ENCODE peak calls at places on chromosomes 16 and 17, in six cellular contexts. P is H1, B is K562, W is GM12878, T is HCT116, D is HepG2. U is an unnamed sample.
A peak's percentile ranks its signal among the peaks of the same experiment; 100 is the strongest.

GRCh38 chr16:3656491-3657468 is 2.3 kb downstream of the DNASE1 start:
- DNase-seq in P (no peak), B (no peak), W (no peak), T (no peak), D (no peak), U (peak; percentile 15)

GRCh38 chr17:36095992-36096391 is 6.0 kb upstream of the CCL3 start:
- DNase-seq in P (no peak), B (no peak), W (no peak), T (no peak), D (no peak), U (no peak)

GRCh38 chr17:57600092-57600491 is 145.0 kb downstream of the CCDC182 start:
- DNase-seq in P (no peak), B (no peak), W (no peak), T (no peak), D (no peak), U (no peak)

GRCh38 chr17:3626831-3627565 is 9.1 kb downstream of the SHPK start:
- DNase-seq in P (no peak), B (no peak), W (no peak), T (no peak), D (no peak), U (no peak)

GRCh38 chr17:55157165-55157564 is 107.6 kb upstream of the HLF start:
- DNase-seq in P (no peak), B (no peak), W (no peak), T (no peak), D (peak; percentile 48), U (no peak)

GRCh38 chr16:88878967-88879787 is 12.7 kb upstream of the PABPN1L start:
- DNase-seq in P (no peak), B (no peak), W (no peak), T (no peak), D (no peak), U (no peak)

GRCh38 chr17:48551601-48552452 is 6.9 kb upstream of the HOXB2 start:
- DNase-seq in P (no peak), B (no peak), W (no peak), T (no peak), D (no peak), U (no peak)

GRCh38 chr17:68613739-68614298 is 12.7 kb upstream of the FAM20A start:
- DNase-seq in P (peak; percentile 66), B (peak; percentile 34), W (no peak), T (peak; percentile 62), D (peak; percentile 86), U (peak; percentile 58)

GRCh38 chr17:57050303-57050702 is 34.7 kb upstream of the AKAP1 start:
- DNase-seq in P (no peak), B (peak; percentile 28), W (no peak), T (no peak), D (no peak), U (no peak)

GRCh38 chr16:86354641-86355040 is 155.7 kb upstream of the FOXF1 start:
- DNase-seq in P (no peak), B (no peak), W (no peak), T (no peak), D (no peak), U (no peak)

GRCh38 chr17:18033442-18034099 is 5.4 kb downstream of the ATPAF2 start:
- DNase-seq in P (no peak), B (peak; percentile 53), W (peak; percentile 67), T (peak; percentile 80), D (peak; percentile 83), U (no peak)

GRCh38 chr16:21283521-21284289 is 5.6 kb upstream of the CRYM start:
- DNase-seq in P (peak; percentile 87), B (no peak), W (no peak), T (no peak), D (peak; percentile 51), U (peak; percentile 79)

GRCh38 chr17:73424571-73424970 is 112.8 kb upstream of the CDC42EP4 start:
- DNase-seq in P (no peak), B (no peak), W (no peak), T (no peak), D (no peak), U (no peak)

DNA sequence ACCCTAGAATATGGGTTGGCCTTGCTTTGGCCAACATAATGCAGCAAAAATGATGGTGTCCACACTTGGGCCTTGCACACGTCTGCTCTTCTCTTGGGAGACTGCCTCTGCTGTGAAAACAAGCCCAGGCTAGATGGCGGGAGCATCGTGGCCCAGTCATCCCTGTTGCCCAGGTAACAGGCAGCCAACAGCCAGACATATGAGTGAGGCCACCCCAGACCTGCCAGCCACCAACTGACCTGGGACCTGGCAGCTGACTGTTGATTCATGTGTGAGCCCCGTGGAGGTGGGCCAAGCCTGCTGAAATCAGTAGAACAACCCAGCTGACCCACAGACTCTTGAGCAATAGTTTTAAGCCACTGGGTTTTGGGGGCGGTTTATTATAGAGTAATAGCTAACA is 39.4 kb upstream of the CDH3 start:
- DNase-seq in P (no peak), B (no peak), W (no peak), T (no peak), D (no peak), U (no peak)
- TF ChIP-seq ATF3 in P (no peak), B (no peak), W (no peak), T (no peak), D (no peak), U (no peak)

GRCh38 chr17:14575349-14575966 is 274.6 kb downstream of the HS3ST3B1 start:
- DNase-seq in P (no peak), B (no peak), W (no peak), T (no peak), D (peak; percentile 28), U (no peak)
- TF ChIP-seq ATF3 in P (no peak), B (no peak), W (no peak), T (no peak), D (no peak), U (no peak)

DNA sequence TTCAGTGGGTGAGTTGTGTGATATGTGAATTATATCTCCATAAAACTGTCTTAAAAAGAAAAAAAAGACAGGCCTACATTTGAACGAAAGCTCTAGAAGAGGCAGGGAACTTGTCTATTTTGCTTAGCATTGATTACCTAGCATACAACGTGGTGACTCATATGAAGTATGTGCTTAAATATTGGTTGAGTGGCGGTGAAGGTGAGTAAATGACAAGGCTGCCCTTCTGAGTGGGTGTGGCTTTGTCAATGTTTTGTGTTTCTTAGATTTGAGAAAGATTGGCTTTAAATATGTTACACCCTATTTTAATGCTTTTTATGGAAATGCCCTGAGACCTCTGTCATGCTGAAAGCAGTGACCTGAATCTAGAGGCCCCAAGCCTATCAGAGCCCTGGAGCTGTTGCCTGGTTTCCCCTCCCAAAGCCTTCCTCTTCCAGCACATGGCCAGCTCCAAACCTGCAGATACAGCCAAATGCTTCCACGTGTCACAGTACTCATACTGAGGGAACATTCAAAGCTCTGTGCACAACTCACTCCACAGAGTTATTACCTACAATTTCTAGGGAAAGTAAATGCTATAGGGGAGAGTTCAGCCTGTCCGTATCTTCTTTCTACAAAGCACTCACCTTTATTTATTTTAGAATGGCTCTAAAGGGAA is 260.0 kb downstream of the PHKB start:
- DNase-seq in P (no peak), B (no peak), W (no peak), T (no peak), D (peak; percentile 23), U (no peak)
- TF ChIP-seq ATF3 in P (no peak), B (no peak), W (no peak), T (no peak), D (no peak), U (no peak)

DNA sequence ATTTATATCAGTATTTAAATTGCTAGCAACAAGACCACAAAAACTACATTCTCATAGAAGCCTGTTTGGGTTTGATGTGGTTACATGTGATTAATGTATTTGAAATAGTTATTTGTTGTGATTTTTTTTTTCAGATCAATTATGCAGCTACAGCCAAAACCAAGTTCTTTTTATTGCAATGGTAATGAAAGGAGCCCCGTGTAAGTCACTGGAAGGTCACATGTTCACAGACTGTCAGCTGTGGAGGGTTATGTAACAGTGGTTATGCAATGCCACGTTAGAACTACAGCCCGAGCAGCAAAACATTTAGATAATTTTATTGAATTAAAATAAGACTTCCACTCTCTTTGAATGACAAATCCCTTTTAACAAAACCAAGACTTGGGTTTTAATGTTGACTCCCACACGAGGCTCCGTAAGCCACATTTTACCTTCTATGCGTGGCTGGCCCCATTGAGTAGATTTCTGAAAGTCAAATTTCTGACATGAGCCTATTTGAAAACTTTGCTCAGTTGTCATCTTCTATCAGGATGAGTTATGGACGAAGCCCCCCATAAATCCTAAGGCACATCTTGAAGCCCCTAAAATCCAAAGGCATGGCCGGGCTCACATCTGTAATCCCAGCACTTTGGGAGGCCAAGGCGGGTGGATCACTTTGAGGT is 41.8 kb upstream of the SEC14L1 start:
- DNase-seq in P (no peak), B (no peak), W (no peak), T (no peak), D (peak; percentile 57), U (no peak)
- TF ChIP-seq ATF3 in P (no peak), B (no peak), W (no peak), T (no peak), D (peak; percentile 57), U (no peak)

GRCh38 chr16:4734063-4734729 is at the start of the genes ANKS3 and DNAAF8:
- DNase-seq in P (peak; percentile 89), B (peak; percentile 98), W (peak; percentile 59), T (peak; percentile 92), D (peak; percentile 96), U (peak; percentile 95)

GRCh38 chr16:4736546-4736945 is 2.2 kb downstream of the DNAAF8 start:
- DNase-seq in P (no peak), B (no peak), W (no peak), T (no peak), D (no peak), U (no peak)

GRCh38 chr16:4734730-4735575 is 616 bp downstream of the DNAAF8 start:
- DNase-seq in P (peak; percentile 96), B (peak; percentile 94), W (no peak), T (peak; percentile 40), D (peak; percentile 61), U (peak; percentile 94)

GRCh38 chr16:4733211-4733742 is 794 bp downstream of the ANKS3 start:
- DNase-seq in P (no peak), B (no peak), W (no peak), T (no peak), D (no peak), U (no peak)

GRCh38 chr16:4733747-4734062 is 366 bp downstream of the ANKS3 start:
- DNase-seq in P (no peak), B (no peak), W (no peak), T (no peak), D (no peak), U (no peak)
- TF ChIP-seq ATF3 in P (no peak), B (no peak), W (no peak), T (no peak), D (no peak), U (no peak)